ENCODE peak calls at places on chromosome 20, in four cellular contexts. One of them, this sample, is unnamed.

GRCh38 chr20:10832146-10832545 is 158.3 kb upstream of the JAG1 start:
- DNase-seq in HCT116: no peak
- DNase-seq in NB4: no peak
- DNase-seq in H1: no peak
- DNase-seq in this sample: no peak

GRCh38 chr20:19009071-19009688 is 195.6 kb downstream of the SCP2D1 start:
- DNase-seq in HCT116: no peak
- DNase-seq in NB4: no peak
- DNase-seq in H1: no peak
- DNase-seq in this sample: no peak

GRCh38 chr20:33789109-33789857 is 21.9 kb upstream of the CHMP4B start:
- DNase-seq in HCT116: peak; percentile 98
- DNase-seq in NB4: no peak
- DNase-seq in H1: no peak
- DNase-seq in this sample: peak; percentile 96

GRCh38 chr20:6094038-6094437 is 28.8 kb downstream of the FERMT1 start:
- DNase-seq in HCT116: no peak
- DNase-seq in NB4: peak; percentile 60
- DNase-seq in H1: no peak
- DNase-seq in this sample: no peak

GRCh38 chr20:2240835-2241234 is 55.0 kb upstream of the TGM3 start:
- DNase-seq in HCT116: no peak
- DNase-seq in NB4: no peak
- DNase-seq in H1: no peak
- DNase-seq in this sample: no peak

GRCh38 chr20:10731190-10731955 is 57.6 kb upstream of the JAG1 start:
- DNase-seq in HCT116: no peak
- DNase-seq in NB4: no peak
- DNase-seq in H1: no peak
- DNase-seq in this sample: no peak

GRCh38 chr20:34896086-34896551 is 19.7 kb downstream of the ACSS2 start:
- DNase-seq in HCT116: no peak
- DNase-seq in NB4: no peak
- DNase-seq in H1: no peak
- DNase-seq in this sample: no peak

GRCh38 chr20:49892260-49893216 is 22.8 kb downstream of the SPATA2 start:
- DNase-seq in HCT116: no peak
- DNase-seq in NB4: no peak
- DNase-seq in H1: no peak
- DNase-seq in this sample: no peak

GRCh38 chr20:22502731-22503191 is 81.6 kb downstream of the FOXA2 start:
- DNase-seq in HCT116: no peak
- DNase-seq in NB4: no peak
- DNase-seq in H1: no peak
- DNase-seq in this sample: no peak

GRCh38 chr20:6265204-6265904 is 142.5 kb upstream of the FERMT1 start:
- DNase-seq in HCT116: peak; percentile 7
- DNase-seq in NB4: peak; percentile 82
- DNase-seq in H1: no peak
- DNase-seq in this sample: peak; percentile 35

GRCh38 chr20:50169329-50169823 is 15.9 kb upstream of the PEDS1 start:
- DNase-seq in HCT116: no peak
- DNase-seq in NB4: peak; percentile 75
- DNase-seq in H1: no peak
- DNase-seq in this sample: peak; percentile 58

GRCh38 chr20:57514273-57514751 is 10.6 kb downstream of the CTCFL start:
- DNase-seq in HCT116: peak; percentile 58
- DNase-seq in NB4: peak; percentile 61
- DNase-seq in H1: no peak
- DNase-seq in this sample: peak; percentile 68

GRCh38 chr20:2817891-2818595 is 1.9 kb downstream of the TMEM239 start:
- DNase-seq in HCT116: no peak
- DNase-seq in NB4: no peak
- DNase-seq in H1: no peak
- DNase-seq in this sample: no peak

GRCh38 chr20:953742-954141 is 37.6 kb upstream of the ANGPT4 start:
- DNase-seq in HCT116: peak; percentile 48
- DNase-seq in NB4: peak; percentile 16
- DNase-seq in H1: no peak
- DNase-seq in this sample: no peak

GRCh38 chr20:50589548-50590347 is 79.6 kb downstream of the PTPN1 start:
- DNase-seq in HCT116: no peak
- DNase-seq in NB4: no peak
- DNase-seq in H1: no peak
- DNase-seq in this sample: no peak

GRCh38 chr20:53402233-53403005 is 191.2 kb downstream of the ZNF217 start:
- DNase-seq in HCT116: no peak
- DNase-seq in NB4: no peak
- DNase-seq in H1: no peak
- DNase-seq in this sample: no peak

GRCh38 chr20:24102290-24102689 is 113.7 kb upstream of the GGTLC1 start:
- DNase-seq in HCT116: no peak
- DNase-seq in NB4: peak; percentile 64
- DNase-seq in H1: peak; percentile 23
- DNase-seq in this sample: peak; percentile 63

GRCh38 chr20:45944151-45944964 is 9.9 kb downstream of the PCIF1 start:
- DNase-seq in HCT116: no peak
- DNase-seq in NB4: peak; percentile 83
- DNase-seq in H1: no peak
- DNase-seq in this sample: peak; percentile 55

GRCh38 chr20:32558526-32558925 is 26.6 kb downstream of the NOL4L start:
- DNase-seq in HCT116: no peak
- DNase-seq in NB4: no peak
- DNase-seq in H1: no peak
- DNase-seq in this sample: no peak

GRCh38 chr20:47318596-47319516 is 37.6 kb downstream of the ZMYND8 start:
- DNase-seq in HCT116: no peak
- DNase-seq in NB4: peak; percentile 78
- DNase-seq in H1: no peak
- DNase-seq in this sample: peak; percentile 49

GRCh38 chr20:6698056-6698455 is 69.4 kb upstream of the BMP2 start:
- DNase-seq in HCT116: peak; percentile 7
- DNase-seq in NB4: no peak
- DNase-seq in H1: peak; percentile 43
- DNase-seq in this sample: no peak

GRCh38 chr20:10637563-10637962 is 36.2 kb downstream of the JAG1 start:
- DNase-seq in HCT116: no peak
- DNase-seq in NB4: peak; percentile 31
- DNase-seq in H1: peak; percentile 73
- DNase-seq in this sample: no peak

GRCh38 chr20:63121246-63121645 is 94.7 kb downstream of the YTHDF1 start:
- DNase-seq in HCT116: no peak
- DNase-seq in NB4: no peak
- DNase-seq in H1: no peak
- DNase-seq in this sample: no peak

GRCh38 chr20:38790210-38791053 is 15.1 kb upstream of the PPP1R16B start:
- DNase-seq in HCT116: peak; percentile 68
- DNase-seq in NB4: peak; percentile 71
- DNase-seq in H1: no peak
- DNase-seq in this sample: peak; percentile 73

GRCh38 chr20:1474817-1475603 is 8.4 kb upstream of the NSFL1C start:
- DNase-seq in HCT116: no peak
- DNase-seq in NB4: peak; percentile 54
- DNase-seq in H1: no peak
- DNase-seq in this sample: no peak

GRCh38 chr20:36175016-36175415 is 20.5 kb downstream of the EPB41L1 start:
- DNase-seq in HCT116: no peak
- DNase-seq in NB4: no peak
- DNase-seq in H1: no peak
- DNase-seq in this sample: no peak
- TF ChIP-seq MAX in HCT116: no peak
- TF ChIP-seq MAX in NB4: no peak
- TF ChIP-seq MAX in H1: no peak
- TF ChIP-seq MAX in this sample: no peak

GRCh38 chr20:17518339-17519052 is 12.7 kb downstream of the BFSP1 start:
- DNase-seq in HCT116: no peak
- DNase-seq in NB4: peak; percentile 34
- DNase-seq in H1: no peak
- DNase-seq in this sample: no peak
- TF ChIP-seq MAX in HCT116: no peak
- TF ChIP-seq MAX in NB4: no peak
- TF ChIP-seq MAX in H1: no peak
- TF ChIP-seq MAX in this sample: no peak

DNA sequence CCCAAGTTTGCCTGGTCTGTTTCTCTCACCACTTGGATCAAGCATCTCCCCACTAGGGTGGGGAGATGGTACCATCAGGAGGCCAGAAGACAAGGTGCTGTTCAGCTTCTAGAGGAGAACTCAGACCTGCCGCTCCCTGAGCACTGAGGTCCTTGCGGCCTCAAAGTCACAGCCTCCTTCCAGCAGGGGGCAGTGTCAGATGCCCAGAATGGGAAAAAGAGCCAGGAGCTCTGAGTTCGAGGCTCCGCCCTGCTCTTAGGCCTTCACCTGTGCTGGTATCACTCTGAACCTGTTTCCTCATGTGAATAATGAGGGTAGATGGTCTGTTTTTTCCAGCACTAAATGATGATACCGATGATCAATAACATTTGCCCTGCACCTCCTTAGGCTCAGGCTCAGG is 68.7 kb downstream of the TOX2 start:
- DNase-seq in HCT116: no peak
- DNase-seq in NB4: peak; percentile 35
- DNase-seq in H1: no peak
- DNase-seq in this sample: peak; percentile 27
- TF ChIP-seq MAX in HCT116: no peak
- TF ChIP-seq MAX in NB4: no peak
- TF ChIP-seq MAX in H1: no peak
- TF ChIP-seq MAX in this sample: no peak

GRCh38 chr20:48658198-48658476 is 169.7 kb downstream of the PREX1 start:
- DNase-seq in HCT116: no peak
- DNase-seq in NB4: no peak
- DNase-seq in H1: no peak
- DNase-seq in this sample: no peak
- TF ChIP-seq MAX in HCT116: no peak
- TF ChIP-seq MAX in NB4: no peak
- TF ChIP-seq MAX in H1: no peak
- TF ChIP-seq MAX in this sample: no peak

DNA sequence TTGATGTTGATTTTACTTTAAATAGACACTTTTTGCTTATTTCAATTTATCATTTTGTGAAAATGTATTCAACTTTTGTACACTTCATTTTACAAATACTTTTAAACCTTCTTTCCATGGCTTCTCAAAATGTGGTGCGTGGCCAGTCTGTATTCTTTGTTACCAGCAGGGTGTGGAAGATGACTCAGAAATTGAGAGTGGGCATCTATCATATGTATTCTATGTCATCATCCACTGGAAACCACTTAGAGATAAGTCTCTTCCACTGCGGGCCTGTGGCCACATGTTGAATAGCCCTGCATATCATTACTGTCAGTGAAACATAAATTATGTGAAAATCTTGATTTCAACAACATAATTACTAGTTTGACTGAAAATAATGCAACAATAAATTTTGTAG is 52.6 kb upstream of the MC3R start:
- DNase-seq in HCT116: no peak
- DNase-seq in NB4: no peak
- DNase-seq in H1: no peak
- DNase-seq in this sample: no peak
- TF ChIP-seq MAX in HCT116: no peak
- TF ChIP-seq MAX in NB4: no peak
- TF ChIP-seq MAX in H1: no peak
- TF ChIP-seq MAX in this sample: no peak

DNA sequence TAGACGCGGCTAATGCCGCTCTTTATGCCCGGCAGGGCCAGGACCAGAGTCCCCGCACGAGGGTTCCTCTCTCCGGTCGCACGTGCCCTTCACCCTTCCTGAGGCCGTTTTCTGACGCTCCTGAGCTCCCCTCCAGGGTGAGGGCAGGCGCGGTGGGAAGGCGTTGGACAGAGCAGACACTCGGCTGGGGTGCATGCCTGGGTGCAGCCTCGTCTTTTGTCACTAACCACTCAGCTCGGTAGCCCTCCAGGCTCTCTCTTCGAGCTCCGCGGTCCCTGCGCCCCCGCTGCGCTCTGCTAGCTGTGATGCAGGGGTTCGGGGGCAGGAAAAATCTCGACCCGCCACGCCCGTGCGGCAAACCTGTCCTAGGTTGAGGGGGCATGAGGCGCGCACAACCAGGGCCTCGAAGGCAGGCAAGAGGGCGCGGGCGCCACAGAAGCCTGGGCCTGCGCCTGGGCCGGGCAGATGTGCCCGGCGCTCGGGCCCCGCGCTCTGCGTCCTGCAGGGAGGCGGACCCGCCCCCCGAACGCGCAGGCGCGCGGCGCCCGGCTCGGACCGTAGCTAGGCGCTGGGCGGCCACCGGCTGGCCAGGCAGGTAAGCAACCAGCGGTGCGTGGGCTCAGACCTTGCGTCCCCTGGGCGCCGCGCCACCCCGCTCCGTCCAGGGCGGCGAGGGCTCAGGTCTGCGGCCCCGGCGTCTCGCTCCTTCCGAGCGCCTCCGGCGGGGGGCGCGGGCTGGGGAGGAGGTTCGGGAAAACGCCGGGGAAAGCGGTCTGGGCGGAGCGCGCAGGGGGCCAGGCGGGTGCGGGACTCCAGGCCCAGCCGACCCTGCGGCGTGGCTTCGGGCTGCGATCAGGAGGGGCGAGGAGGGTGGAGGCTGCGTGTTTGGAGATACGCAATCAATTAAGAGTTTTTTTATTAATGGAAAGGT is at the start of gene L3MBTL1:
- DNase-seq in HCT116: peak; percentile 33
- DNase-seq in NB4: peak; percentile 28
- DNase-seq in H1: no peak
- DNase-seq in this sample: peak; percentile 82
- TF ChIP-seq MAX in HCT116: no peak
- TF ChIP-seq MAX in NB4: no peak
- TF ChIP-seq MAX in H1: peak; percentile 73
- TF ChIP-seq MAX in this sample: peak; percentile 79

This sample was measured in A549.